ENCODE peak calls at places on chromosomes 6 and 20, in four cellular contexts. R, B, Y and E are unnamed samples.
A peak's percentile ranks its signal among the peaks of the same experiment; 100 is the strongest.

GRCh38 chr20:37986873-37987601 is 46.2 kb downstream of the TTI1 start:
- DNase-seq in B (no peak), Y (no peak), R (no peak), E (peak; percentile 79)

GRCh38 chr6:100084301-100085161 is 90.5 kb upstream of the MCHR2 start:
- DNase-seq in Y (no peak), R (no peak), B (no peak), E (no peak)

GRCh38 chr20:52494244-52494643 is 302.7 kb upstream of the ZFP64 start:
- DNase-seq in R (no peak), Y (no peak), B (no peak), E (no peak)

GRCh38 chr6:35079311-35080000 is 61.7 kb downstream of the TCP11 start:
- DNase-seq in B (no peak), R (no peak), Y (no peak), E (no peak)

GRCh38 chr6:140284871-140285270 is 910.4 kb upstream of the CITED2 start:
- DNase-seq in B (no peak), Y (no peak), R (no peak), E (no peak)

GRCh38 chr6:30463651-30464618 is 25.4 kb upstream of the HLA-E start:
- DNase-seq in Y (peak; percentile 15), B (no peak), R (no peak), E (no peak)

GRCh38 chr6:132365319-132365907 is 35.9 kb downstream of the MOXD1 start:
- DNase-seq in Y (peak; percentile 81), B (no peak), R (no peak), E (no peak)

GRCh38 chr20:2693286-2693995 is 861 bp downstream of the EBF4 start:
- DNase-seq in B (no peak), Y (no peak), R (peak; percentile 44), E (peak; percentile 90)

GRCh38 chr6:81625216-81625615 is 127.3 kb downstream of the TENT5A start:
- DNase-seq in Y (no peak), B (no peak), R (no peak), E (no peak)

GRCh38 chr20:61332016-61332975 is 80.2 kb downstream of the CDH4 start:
- DNase-seq in B (no peak), Y (no peak), R (no peak), E (no peak)

GRCh38 chr6:26223213-26223612 is 136.0 kb downstream of the HFE start:
- DNase-seq in Y (no peak), R (no peak), B (no peak), E (no peak)

GRCh38 chr20:19387251-19387650 is 174.8 kb downstream of the SLC24A3 start:
- DNase-seq in B (no peak), R (no peak), Y (no peak), E (no peak)

GRCh38 chr6:5259428-5259827 is 1.3 kb downstream of the LYRM4 start:
- DNase-seq in Y (no peak), R (no peak), B (no peak), E (no peak)

GRCh38 chr6:37433657-37434271 is 743 bp downstream of the CMTR1 start:
- DNase-seq in B (no peak), R (no peak), Y (peak; percentile 31), E (no peak)

GRCh38 chr6:684831-685636 is 7.9 kb downstream of the EXOC2 start:
- DNase-seq in R (no peak), B (no peak), Y (peak; percentile 53), E (no peak)

GRCh38 chr6:101741474-101742171 is 348.1 kb downstream of the GRIK2 start:
- DNase-seq in R (no peak), Y (no peak), B (no peak), E (no peak)

GRCh38 chr6:10759312-10759839 is 11.8 kb downstream of the TMEM14B start:
- DNase-seq in B (peak; percentile 51), R (peak; percentile 60), Y (no peak), E (peak; percentile 30)

GRCh38 chr20:48349673-48350072 is 478.1 kb downstream of the PREX1 start:
- DNase-seq in B (no peak), Y (no peak), R (no peak), E (no peak)

GRCh38 chr6:157552171-157552747 is 171.3 kb downstream of the ZDHHC14 start:
- DNase-seq in Y (no peak), B (no peak), R (no peak), E (no peak)

GRCh38 chr20:22426772-22427171 is 157.6 kb downstream of the FOXA2 start:
- DNase-seq in B (no peak), Y (no peak), R (no peak), E (no peak)

GRCh38 chr6:166497087-166497899 is 89.2 kb downstream of the RAMACL start:
- DNase-seq in B (no peak), R (no peak), Y (no peak), E (no peak)

GRCh38 chr20:50041238-50041915 is 58.6 kb downstream of the SNAI1 start:
- DNase-seq in B (no peak), R (no peak), Y (no peak), E (no peak)

GRCh38 chr20:48157970-48158369 is 372.7 kb upstream of the SULF2 start:
- DNase-seq in Y (no peak), R (no peak), B (no peak), E (no peak)

GRCh38 chr6:25472314-25472713 is 179.7 kb upstream of the SCGN start:
- DNase-seq in B (no peak), Y (no peak), R (peak; percentile 5), E (peak; percentile 22)

GRCh38 chr20:20549699-20550098 is 162.7 kb downstream of the RALGAPA2 start:
- DNase-seq in R (no peak), Y (no peak), B (no peak), E (no peak)

GRCh38 chr20:9388826-9389187 is 125.6 kb upstream of the LAMP5 start:
- DNase-seq in B (no peak), R (no peak), Y (no peak), E (no peak)

GRCh38 chr20:37677969-37678610 is 15.7 kb upstream of the CTNNBL1 start:
- DNase-seq in Y (no peak), B (no peak), R (no peak), E (no peak)

GRCh38 chr20:63642518-63643247 is 10.5 kb downstream of the STMN3 start:
- DNase-seq in Y (no peak), B (peak; percentile 8), R (no peak), E (no peak)

GRCh38 chr6:139159016-139159415 is 24.1 kb downstream of the HECA start:
- DNase-seq in Y (no peak), B (no peak), R (no peak), E (no peak)

GRCh38 chr6:89956182-89956581 is 61.9 kb downstream of the GJA10 start:
- DNase-seq in R (no peak), B (no peak), Y (no peak), E (no peak)

GRCh38 chr6:30888472-30889137 is 4.3 kb downstream of the DDR1 start:
- DNase-seq in Y (no peak), B (peak; percentile 73), R (no peak), E (peak; percentile 33)

GRCh38 chr6:7045746-7046145 is 62.0 kb upstream of the RREB1 start:
- DNase-seq in B (no peak), Y (no peak), R (no peak), E (no peak)

GRCh38 chr6:3162067-3162497 is 4.7 kb upstream of the TUBB2A start:
- DNase-seq in Y (no peak), B (no peak), R (no peak), E (no peak)

GRCh38 chr6:14977747-14978382 is 268.0 kb upstream of the JARID2 start:
- DNase-seq in B (no peak), Y (no peak), R (no peak), E (no peak)

GRCh38 chr6:14974372-14974771 is 271.5 kb upstream of the JARID2 start:
- DNase-seq in R (no peak), B (no peak), Y (no peak), E (no peak)

GRCh38 chr6:14972379-14973067 is 273.3 kb upstream of the JARID2 start:
- DNase-seq in R (no peak), B (no peak), Y (no peak), E (no peak)

GRCh38 chr6:14975124-14975815 is 270.6 kb upstream of the JARID2 start:
- DNase-seq in B (no peak), R (no peak), Y (no peak), E (no peak)
- TF ChIP-seq RCOR1 in B (no peak), R (no peak), Y (no peak), E (no peak)

DNA sequence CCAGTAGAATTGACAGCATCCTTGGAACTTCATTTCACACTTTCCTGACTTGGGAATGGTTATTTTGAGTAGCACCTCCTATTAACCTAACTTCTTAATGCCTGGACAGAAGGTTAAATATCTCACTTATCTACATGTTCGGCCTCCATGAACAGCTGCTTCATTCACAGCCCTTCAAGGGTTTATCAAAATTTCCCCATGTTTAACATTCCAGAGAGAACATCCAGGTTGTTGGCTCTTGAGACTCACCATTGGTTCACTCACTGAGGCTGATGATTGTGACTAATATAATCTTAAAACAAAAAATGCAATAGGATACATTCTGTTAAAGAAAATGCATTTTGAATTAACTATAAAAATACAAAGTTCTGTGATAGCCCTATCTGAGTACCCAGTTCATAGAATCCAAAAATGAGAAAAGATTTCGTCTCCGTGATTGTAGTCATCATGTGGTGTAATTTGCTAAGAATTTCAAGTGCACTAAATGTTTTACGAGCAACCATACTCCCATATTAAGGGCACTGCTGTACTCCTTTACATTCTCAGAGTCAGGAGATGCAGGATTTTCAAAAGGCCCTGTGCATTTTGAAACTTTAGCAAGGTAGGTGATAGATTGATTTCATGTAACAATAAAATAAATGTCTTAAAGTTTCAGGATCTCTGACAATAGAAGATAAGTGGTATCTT is 260.6 kb upstream of the TAB2 start:
- DNase-seq in B (no peak), Y (no peak), R (no peak), E (no peak)
- H3K4me1 ChIP-seq in B (no peaks in the 10 kb centered on the region), Y (peaks cover 39% of the 10 kb centered on the region), R (peaks cover 55% of the 10 kb centered on the region), E (peaks cover 21% of the 10 kb centered on the region)

GRCh38 chr6:69958978-69959377 is 92.6 kb downstream of the COL19A1 start:
- DNase-seq in B (no peak), Y (no peak), R (no peak), E (no peak)

GRCh38 chr6:69961251-69961650 is 94.9 kb downstream of the COL19A1 start:
- DNase-seq in B (no peak), R (no peak), Y (no peak), E (no peak)

GRCh38 chr6:69953491-69953890 is 87.1 kb downstream of the COL19A1 start:
- DNase-seq in Y (no peak), R (no peak), B (no peak), E (no peak)

GRCh38 chr6:69954733-69955132 is 88.4 kb downstream of the COL19A1 start:
- DNase-seq in R (no peak), B (no peak), Y (no peak), E (no peak)

GRCh38 chr6:69957990-69958559 is 91.7 kb downstream of the COL19A1 start:
- DNase-seq in R (no peak), B (no peak), Y (no peak), E (no peak)
- TF ChIP-seq CHD2 in R (no peak), B (no peak), Y (no peak), E (no peak)

DNA sequence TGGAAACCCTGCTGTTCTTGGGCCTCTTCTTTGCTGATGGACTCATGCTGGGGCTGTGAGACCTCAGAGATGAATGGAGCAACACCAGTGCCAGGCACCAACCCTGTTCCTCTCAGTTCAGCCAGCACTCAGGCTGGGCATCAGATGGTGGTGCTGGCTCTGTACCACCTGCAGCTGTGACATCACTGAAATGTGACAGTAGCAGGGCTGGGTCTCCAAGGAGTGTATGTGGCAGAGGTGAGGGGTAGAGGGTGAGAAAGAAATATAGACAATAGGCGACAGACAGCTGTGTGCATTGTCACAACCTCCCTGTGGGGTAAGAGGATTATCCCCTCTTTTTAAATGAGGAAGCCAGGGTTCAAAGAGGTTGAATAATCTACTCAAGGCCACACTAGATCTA is at the start of gene TP53TG5:
- DNase-seq in B (no peak), R (no peak), Y (no peak), E (no peak)
- TF ChIP-seq RCOR1 in B (no peak), R (no peak), Y (no peak), E (no peak)

GRCh38 chr6:72689107-72689954 is 67.5 kb downstream of the KCNQ5 start:
- DNase-seq in B (no peak), R (no peak), Y (peak; percentile 96), E (no peak)
- H3K4me1 ChIP-seq in B (no peaks in the 10 kb centered on the region), R (no peaks in the 10 kb centered on the region), Y (peaks cover 16% of the 10 kb centered on the region), E (no peaks in the 10 kb centered on the region)